ENCODE peak calls at places on chromosome 11, in seven cellular contexts. F, S, K, T, J, B and V are unnamed samples.

GRCh38 chr11:83097671-83098070 is 26.0 kb upstream of the RAB30 start:
- DNase-seq in K (peak; percentile 9), T (no peak), S (no peak), B (no peak), J (no peak), F (no peak), V (no peak)

GRCh38 chr11:117195761-117196160 is 3.4 kb upstream of the TAGLN start:
- DNase-seq in F (no peak), T (no peak), S (no peak), J (peak; percentile 54), K (no peak), B (peak; percentile 38), V (no peak)

GRCh38 chr11:63888170-63889086 is 28.5 kb downstream of the RCOR2 start:
- DNase-seq in K (peak; percentile 78), F (peak; percentile 82), B (peak; percentile 71), J (peak; percentile 79), T (peak; percentile 81), S (peak; percentile 38), V (peak; percentile 63)

GRCh38 chr11:75202195-75202594 is 38.4 kb upstream of the TPBGL start:
- DNase-seq in B (no peak), T (peak; percentile 25), F (no peak), S (no peak), K (no peak), J (no peak), V (no peak)

GRCh38 chr11:68825603-68826002 is 16.1 kb downstream of the CPT1A start:
- DNase-seq in B (no peak), T (no peak), F (peak; percentile 20), J (no peak), S (peak; percentile 34), K (no peak), V (peak; percentile 66)

GRCh38 chr11:28585007-28585406 is 476.8 kb downstream of the METTL15 start:
- DNase-seq in J (no peak), T (no peak), F (no peak), S (no peak), B (no peak), K (peak; percentile 66), V (no peak)

GRCh38 chr11:69642549-69642912 is 1.6 kb downstream of the CCND1 start:
- DNase-seq in J (peak; percentile 72), K (peak; percentile 59), T (peak; percentile 65), F (no peak), B (no peak), S (peak; percentile 34), V (peak; percentile 57)

GRCh38 chr11:19244084-19244483 is 3.3 kb upstream of the E2F8 start:
- DNase-seq in T (no peak), F (no peak), K (peak; percentile 54), B (no peak), J (no peak), S (no peak), V (no peak)

GRCh38 chr11:123246749-123247497 is 51.9 kb upstream of the CLMP start:
- DNase-seq in S (peak; percentile 88), K (peak; percentile 92), B (peak; percentile 83), T (peak; percentile 91), J (peak; percentile 93), F (peak; percentile 85), V (peak; percentile 88)

GRCh38 chr11:36431429-36432092 is 78.5 kb downstream of the TRAF6 start:
- DNase-seq in S (no peak), T (peak; percentile 90), K (peak; percentile 98), B (no peak), J (no peak), F (no peak), V (no peak)

GRCh38 chr11:118768715-118769114 is 22.2 kb downstream of the DDX6 start:
- DNase-seq in J (no peak), S (no peak), T (no peak), F (no peak), K (no peak), B (no peak), V (no peak)
- H3K4me1 ChIP-seq in J (peaks cover 8% of the 10 kb centered on the region), S (peaks cover 8% of the 10 kb centered on the region), T (peaks cover 68% of the 10 kb centered on the region), F (peaks cover 19% of the 10 kb centered on the region), K (peaks cover 11% of the 10 kb centered on the region), B (peaks cover 40% of the 10 kb centered on the region), V (peaks cover 50% of the 10 kb centered on the region)

DNA sequence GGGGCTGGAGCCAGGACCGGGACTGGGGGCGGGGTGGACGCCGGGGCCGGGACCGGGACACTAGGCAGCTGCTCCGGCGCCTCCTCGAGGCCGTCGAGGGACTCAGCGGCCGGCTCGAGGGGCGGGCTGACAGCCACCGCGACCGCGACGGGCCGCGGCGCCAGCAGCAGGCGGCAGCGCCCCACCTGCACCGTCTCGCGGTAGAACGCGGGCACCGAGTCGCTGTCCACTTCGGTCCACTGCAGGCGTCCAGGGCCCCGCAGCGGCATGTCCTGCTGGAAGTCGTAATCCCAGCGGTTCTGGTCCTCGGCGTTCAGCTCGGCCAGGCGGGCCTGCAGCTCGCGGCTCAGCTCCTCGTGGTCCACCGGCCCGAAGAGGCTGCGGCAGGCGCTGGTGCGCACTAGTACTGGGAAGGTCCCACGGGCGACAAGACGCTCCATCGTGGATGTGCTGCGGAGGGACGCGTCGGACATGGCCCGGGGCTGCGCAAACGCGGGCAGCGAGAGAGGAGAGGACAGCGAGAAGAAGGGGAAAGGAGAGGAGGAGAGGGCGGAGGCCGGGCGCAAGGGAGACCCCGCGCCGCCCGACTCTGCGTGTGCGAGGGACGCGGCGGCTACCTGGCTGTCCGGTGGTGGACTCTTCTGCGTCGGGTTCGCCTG is 429 bp downstream of the CDKN1C start:
- DNase-seq in F (no peak), S (peak; percentile 79), B (peak; percentile 77), J (peak; percentile 88), K (peak; percentile 62), T (peak; percentile 86), V (no peak)
- H3K4me3 ChIP-seq in F (peak overlapping the region; percentile 65), S (peak overlapping the region; percentile 99), B (peak overlapping the region; percentile 88), J (peak overlapping the region; percentile 88), K (peak overlapping the region; percentile 74), T (peak overlapping the region; percentile 98), V (peak overlapping the region; percentile 89)

DNA sequence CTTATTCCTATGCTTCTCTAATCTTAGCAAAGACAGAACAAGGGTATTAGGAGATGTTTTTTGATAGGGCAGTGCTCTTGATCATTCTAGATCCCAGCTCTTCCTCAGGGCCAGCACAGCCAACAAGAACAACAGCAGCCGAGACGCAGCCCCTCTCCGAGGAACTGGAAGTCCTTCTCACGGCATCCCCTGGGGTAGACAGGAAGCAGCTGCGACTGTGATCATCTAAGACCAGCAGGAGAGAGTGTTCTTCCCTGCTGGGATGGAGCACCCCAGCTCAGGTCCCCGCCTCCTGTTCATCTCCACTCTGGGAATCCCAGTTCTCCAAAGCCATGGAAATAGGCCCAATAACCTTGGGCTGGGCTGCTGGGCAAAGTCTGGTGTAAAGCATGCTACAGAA is 29.6 kb downstream of the IRAG1 start:
- DNase-seq in T (no peak), S (no peak), F (no peak), B (peak; percentile 67), K (no peak), J (no peak), V (no peak)
- H3K4me1 ChIP-seq in T (peaks cover 90% of the 10 kb centered on the region), S (no peaks in the 10 kb centered on the region), F (no peaks in the 10 kb centered on the region), B (peaks cover 18% of the 10 kb centered on the region), K (peaks cover 43% of the 10 kb centered on the region), J (peaks cover 7% of the 10 kb centered on the region), V (no peaks in the 10 kb centered on the region)

GRCh38 chr11:107397357-107397756 is 60.3 kb downstream of the CWF19L2 start:
- DNase-seq in J (peak; percentile 33), K (no peak), S (peak; percentile 18), F (no peak), B (no peak), T (no peak), V (no peak)
- H3K4me3 ChIP-seq in J (no peak overlapping the region), K (no peak overlapping the region), S (no peak overlapping the region), F (no peak overlapping the region), B (no peak overlapping the region), T (no peak overlapping the region), V (no peak overlapping the region)

GRCh38 chr11:119374632-119375394 is 6.7 kb downstream of the USP2 start:
- DNase-seq in J (peak; percentile 65), K (peak; percentile 55), T (no peak), F (no peak), S (no peak), B (peak; percentile 73), V (no peak)

GRCh38 chr11:119377112-119377901 is 4.2 kb downstream of the USP2 start:
- DNase-seq in T (no peak), K (no peak), S (no peak), J (peak; percentile 65), B (peak; percentile 60), F (peak; percentile 18), V (no peak)

GRCh38 chr11:119373917-119374631 is 7.4 kb downstream of the USP2 start:
- DNase-seq in F (peak; percentile 75), T (no peak), J (peak; percentile 88), K (peak; percentile 83), B (peak; percentile 84), S (peak; percentile 89), V (no peak)

GRCh38 chr11:119376197-119376847 is 5.2 kb downstream of the USP2 start:
- DNase-seq in B (peak; percentile 86), S (no peak), K (peak; percentile 42), T (peak; percentile 75), J (peak; percentile 78), F (peak; percentile 44), V (no peak)

GRCh38 chr11:119375629-119376196 is 5.8 kb downstream of the USP2 start:
- DNase-seq in T (peak; percentile 84), J (peak; percentile 90), F (no peak), B (peak; percentile 95), K (peak; percentile 86), S (no peak), V (no peak)
- H3K4me1 ChIP-seq in T (peaks cover 23% of the 10 kb centered on the region), J (peaks cover 13% of the 10 kb centered on the region), F (peaks cover 61% of the 10 kb centered on the region), B (peaks cover 76% of the 10 kb centered on the region), K (peaks cover 23% of the 10 kb centered on the region), S (peaks cover 83% of the 10 kb centered on the region), V (peaks cover 8% of the 10 kb centered on the region)

DNA sequence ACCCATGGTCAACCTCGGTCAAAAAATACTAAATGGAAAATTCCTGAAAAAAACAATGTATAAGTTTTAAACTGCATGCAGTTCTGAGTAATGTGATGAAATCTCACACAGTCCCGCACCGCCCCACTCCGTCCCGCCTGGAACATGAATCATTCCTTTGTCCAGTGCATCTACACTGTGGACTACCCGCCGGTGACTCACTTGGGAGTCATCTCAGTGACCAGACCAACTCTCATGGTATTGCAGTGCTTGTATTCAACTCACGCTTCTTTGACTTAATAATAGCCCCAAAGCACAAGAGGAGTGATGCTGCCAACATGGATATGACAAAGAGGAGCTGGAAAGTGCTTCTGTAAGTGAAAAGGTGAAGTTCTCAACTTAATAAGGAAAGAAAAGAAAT is 48.8 kb downstream of the ARHGAP32 start:
- DNase-seq in F (no peak), B (peak; percentile 83), T (peak; percentile 88), S (no peak), K (peak; percentile 99), J (peak; percentile 86), V (no peak)
- H3K4me3 ChIP-seq in F (no peak overlapping the region), B (no peak overlapping the region), T (no peak overlapping the region), S (no peak overlapping the region), K (peak overlapping the region; percentile 51), J (no peak overlapping the region), V (no peak overlapping the region)